ENCODE peak calls at places on chromosomes 16 and 17, in five cellular contexts. One of them, this sample, is unnamed.

GRCh38 chr17:7383742-7384488 is 3.0 kb downstream of the TNK1 start:
- DNase-seq in OCI-LY7: peak; percentile 72
- DNase-seq in ascending aorta: no peak
- DNase-seq in thoracic aorta: no peak
- DNase-seq in fibroblast of mammary gland: no peak
- DNase-seq in this sample: no peak

GRCh38 chr17:31425646-31426045 is 34.2 kb downstream of the RAB11FIP4 start:
- DNase-seq in ascending aorta: no peak
- DNase-seq in fibroblast of mammary gland: no peak
- DNase-seq in thoracic aorta: no peak
- DNase-seq in OCI-LY7: no peak
- DNase-seq in this sample: no peak

GRCh38 chr16:81808933-81809480 is 29.9 kb downstream of the PLCG2 start:
- DNase-seq in ascending aorta: no peak
- DNase-seq in thoracic aorta: no peak
- DNase-seq in fibroblast of mammary gland: no peak
- DNase-seq in OCI-LY7: peak; percentile 95
- DNase-seq in this sample: no peak

GRCh38 chr16:16141141-16141540 is 82.2 kb downstream of the ABCC6 start:
- DNase-seq in ascending aorta: no peak
- DNase-seq in OCI-LY7: no peak
- DNase-seq in thoracic aorta: no peak
- DNase-seq in fibroblast of mammary gland: no peak
- DNase-seq in this sample: no peak

GRCh38 chr17:63542942-63543821 is 7.1 kb upstream of the DCAF7 start:
- DNase-seq in OCI-LY7: no peak
- DNase-seq in fibroblast of mammary gland: no peak
- DNase-seq in ascending aorta: peak; percentile 46
- DNase-seq in thoracic aorta: no peak
- DNase-seq in this sample: no peak

GRCh38 chr17:39173539-39174274 is 7.7 kb upstream of the ARL5C start:
- DNase-seq in ascending aorta: no peak
- DNase-seq in fibroblast of mammary gland: no peak
- DNase-seq in thoracic aorta: no peak
- DNase-seq in OCI-LY7: no peak
- DNase-seq in this sample: no peak

GRCh38 chr17:8288336-8289102 is at the start of gene RANGRF:
- DNase-seq in thoracic aorta: peak; percentile 57
- DNase-seq in OCI-LY7: peak; percentile 90
- DNase-seq in ascending aorta: peak; percentile 93
- DNase-seq in fibroblast of mammary gland: peak; percentile 79
- DNase-seq in this sample: peak; percentile 77

GRCh38 chr16:23508589-23509440 is 1.5 kb downstream of the GGA2 start:
- DNase-seq in fibroblast of mammary gland: peak; percentile 24
- DNase-seq in ascending aorta: no peak
- DNase-seq in thoracic aorta: no peak
- DNase-seq in OCI-LY7: peak; percentile 47
- DNase-seq in this sample: no peak

GRCh38 chr16:27692576-27692975 is 142.6 kb downstream of the KATNIP start:
- DNase-seq in ascending aorta: peak; percentile 37
- DNase-seq in OCI-LY7: no peak
- DNase-seq in fibroblast of mammary gland: no peak
- DNase-seq in thoracic aorta: no peak
- DNase-seq in this sample: no peak

GRCh38 chr16:68083861-68084503 is 1.2 kb upstream of the NFATC3 start:
- DNase-seq in thoracic aorta: no peak
- DNase-seq in ascending aorta: no peak
- DNase-seq in OCI-LY7: no peak
- DNase-seq in fibroblast of mammary gland: peak; percentile 46
- DNase-seq in this sample: no peak

GRCh38 chr16:46996952-46997458 is 23.5 kb upstream of the DNAJA2 start:
- DNase-seq in OCI-LY7: no peak
- DNase-seq in fibroblast of mammary gland: no peak
- DNase-seq in thoracic aorta: no peak
- DNase-seq in ascending aorta: no peak
- DNase-seq in this sample: no peak

GRCh38 chr17:78343099-78343432 is 16.8 kb downstream of the SOCS3 start:
- DNase-seq in ascending aorta: peak; percentile 93
- DNase-seq in thoracic aorta: peak; percentile 74
- DNase-seq in OCI-LY7: no peak
- DNase-seq in fibroblast of mammary gland: peak; percentile 90
- DNase-seq in this sample: no peak

GRCh38 chr17:49985310-49985990 is 9.6 kb downstream of the DLX3 start:
- DNase-seq in OCI-LY7: no peak
- DNase-seq in thoracic aorta: no peak
- DNase-seq in ascending aorta: no peak
- DNase-seq in fibroblast of mammary gland: no peak
- DNase-seq in this sample: no peak

GRCh38 chr16:23587726-23588125 is 8.4 kb downstream of the NDUFAB1 start:
- DNase-seq in ascending aorta: no peak
- DNase-seq in OCI-LY7: no peak
- DNase-seq in fibroblast of mammary gland: peak; percentile 88
- DNase-seq in thoracic aorta: no peak
- DNase-seq in this sample: no peak

GRCh38 chr17:82882715-82883446 is 43.1 kb upstream of the ZNF750 start:
- DNase-seq in ascending aorta: no peak
- DNase-seq in thoracic aorta: no peak
- DNase-seq in OCI-LY7: no peak
- DNase-seq in fibroblast of mammary gland: no peak
- DNase-seq in this sample: no peak

GRCh38 chr17:67080804-67081203 is 36.5 kb downstream of the CACNG1 start:
- DNase-seq in OCI-LY7: no peak
- DNase-seq in thoracic aorta: no peak
- DNase-seq in ascending aorta: no peak
- DNase-seq in fibroblast of mammary gland: no peak
- DNase-seq in this sample: no peak

GRCh38 chr16:79618712-79619050 is 18.1 kb upstream of the MAF start:
- DNase-seq in fibroblast of mammary gland: no peak
- DNase-seq in OCI-LY7: no peak
- DNase-seq in ascending aorta: no peak
- DNase-seq in thoracic aorta: no peak
- DNase-seq in this sample: no peak

GRCh38 chr17:50297407-50297865 is 23.2 kb downstream of the TMEM92 start:
- DNase-seq in fibroblast of mammary gland: peak; percentile 66
- DNase-seq in thoracic aorta: peak; percentile 29
- DNase-seq in ascending aorta: peak; percentile 85
- DNase-seq in OCI-LY7: peak; percentile 74
- DNase-seq in this sample: peak; percentile 74

GRCh38 chr17:43442711-43443110 is 41.1 kb upstream of the DHX8 start:
- DNase-seq in thoracic aorta: no peak
- DNase-seq in fibroblast of mammary gland: peak; percentile 81
- DNase-seq in ascending aorta: no peak
- DNase-seq in OCI-LY7: no peak
- DNase-seq in this sample: no peak

GRCh38 chr17:1931759-1932579 is 93.2 kb downstream of the RTN4RL1 start:
- DNase-seq in fibroblast of mammary gland: peak; percentile 23
- DNase-seq in thoracic aorta: no peak
- DNase-seq in ascending aorta: no peak
- DNase-seq in OCI-LY7: no peak
- DNase-seq in this sample: no peak

GRCh38 chr16:80056334-80056733 is 455.8 kb upstream of the MAF start:
- DNase-seq in thoracic aorta: no peak
- DNase-seq in OCI-LY7: no peak
- DNase-seq in fibroblast of mammary gland: no peak
- DNase-seq in ascending aorta: peak; percentile 62
- DNase-seq in this sample: no peak

GRCh38 chr16:14627088-14627487 is 3.0 kb downstream of the PARN start:
- DNase-seq in fibroblast of mammary gland: no peak
- DNase-seq in thoracic aorta: no peak
- DNase-seq in OCI-LY7: no peak
- DNase-seq in ascending aorta: no peak
- DNase-seq in this sample: no peak

GRCh38 chr16:13343981-13344380 is 442.6 kb downstream of the SHISA9 start:
- DNase-seq in fibroblast of mammary gland: peak; percentile 4
- DNase-seq in ascending aorta: no peak
- DNase-seq in OCI-LY7: no peak
- DNase-seq in thoracic aorta: no peak
- DNase-seq in this sample: no peak

GRCh38 chr16:72666267-72666666 is 381.7 kb downstream of the ZFHX3 start:
- DNase-seq in ascending aorta: no peak
- DNase-seq in fibroblast of mammary gland: peak; percentile 7
- DNase-seq in thoracic aorta: no peak
- DNase-seq in OCI-LY7: peak; percentile 33
- DNase-seq in this sample: no peak

GRCh38 chr17:71441098-71441497 is 679.7 kb upstream of the SOX9 start:
- DNase-seq in thoracic aorta: no peak
- DNase-seq in fibroblast of mammary gland: peak; percentile 91
- DNase-seq in OCI-LY7: no peak
- DNase-seq in ascending aorta: no peak
- DNase-seq in this sample: no peak

GRCh38 chr17:37818689-37819088 is 73.8 kb upstream of the HNF1B start:
- DNase-seq in fibroblast of mammary gland: peak; percentile 49
- DNase-seq in OCI-LY7: no peak
- DNase-seq in ascending aorta: no peak
- DNase-seq in thoracic aorta: no peak
- DNase-seq in this sample: no peak

GRCh38 chr17:80852476-80853015 is 139.1 kb upstream of the CHMP6 start:
- DNase-seq in OCI-LY7: no peak
- DNase-seq in ascending aorta: no peak
- DNase-seq in thoracic aorta: no peak
- DNase-seq in fibroblast of mammary gland: no peak
- DNase-seq in this sample: no peak

GRCh38 chr17:42054101-42054500 is 3.7 kb upstream of the C17orf113 start:
- DNase-seq in ascending aorta: no peak
- DNase-seq in thoracic aorta: no peak
- DNase-seq in OCI-LY7: no peak
- DNase-seq in fibroblast of mammary gland: no peak
- DNase-seq in this sample: no peak

GRCh38 chr17:80864751-80865150 is 126.9 kb upstream of the CHMP6 start:
- DNase-seq in fibroblast of mammary gland: no peak
- DNase-seq in ascending aorta: no peak
- DNase-seq in OCI-LY7: no peak
- DNase-seq in thoracic aorta: no peak
- DNase-seq in this sample: no peak

GRCh38 chr17:7914771-7915610 is 1.1 kb downstream of the RNF227 start:
- DNase-seq in fibroblast of mammary gland: peak; percentile 78
- DNase-seq in ascending aorta: peak; percentile 71
- DNase-seq in OCI-LY7: no peak
- DNase-seq in thoracic aorta: no peak
- DNase-seq in this sample: no peak

GRCh38 chr16:73037331-73037745 is 10.6 kb downstream of the ZFHX3 start:
- DNase-seq in ascending aorta: no peak
- DNase-seq in OCI-LY7: no peak
- DNase-seq in thoracic aorta: no peak
- DNase-seq in fibroblast of mammary gland: no peak
- DNase-seq in this sample: no peak

GRCh38 chr16:84508502-84508901 is 4.0 kb upstream of the MEAK7 start:
- DNase-seq in OCI-LY7: peak; percentile 32
- DNase-seq in fibroblast of mammary gland: no peak
- DNase-seq in thoracic aorta: no peak
- DNase-seq in ascending aorta: no peak
- DNase-seq in this sample: no peak

GRCh38 chr16:78099372-78100161 is at the start of gene WWOX:
- DNase-seq in fibroblast of mammary gland: peak; percentile 96
- DNase-seq in OCI-LY7: peak; percentile 98
- DNase-seq in ascending aorta: peak; percentile 99
- DNase-seq in thoracic aorta: peak; percentile 90
- DNase-seq in this sample: peak; percentile 69
- TF ChIP-seq CTCF in fibroblast of mammary gland: peak; percentile 59
- TF ChIP-seq CTCF in OCI-LY7: peak; percentile 90
- TF ChIP-seq CTCF in ascending aorta: peak; percentile 94
- TF ChIP-seq CTCF in thoracic aorta: peak; percentile 70
- TF ChIP-seq CTCF in this sample: peak; percentile 28

GRCh38 chr17:47745037-47745380 is 12.0 kb downstream of the TBX21 start:
- DNase-seq in ascending aorta: no peak
- DNase-seq in fibroblast of mammary gland: no peak
- DNase-seq in thoracic aorta: no peak
- DNase-seq in OCI-LY7: no peak
- DNase-seq in this sample: no peak
- TF ChIP-seq CTCF in ascending aorta: no peak
- TF ChIP-seq CTCF in fibroblast of mammary gland: no peak
- TF ChIP-seq CTCF in thoracic aorta: no peak
- TF ChIP-seq CTCF in OCI-LY7: no peak
- TF ChIP-seq CTCF in this sample: no peak

DNA sequence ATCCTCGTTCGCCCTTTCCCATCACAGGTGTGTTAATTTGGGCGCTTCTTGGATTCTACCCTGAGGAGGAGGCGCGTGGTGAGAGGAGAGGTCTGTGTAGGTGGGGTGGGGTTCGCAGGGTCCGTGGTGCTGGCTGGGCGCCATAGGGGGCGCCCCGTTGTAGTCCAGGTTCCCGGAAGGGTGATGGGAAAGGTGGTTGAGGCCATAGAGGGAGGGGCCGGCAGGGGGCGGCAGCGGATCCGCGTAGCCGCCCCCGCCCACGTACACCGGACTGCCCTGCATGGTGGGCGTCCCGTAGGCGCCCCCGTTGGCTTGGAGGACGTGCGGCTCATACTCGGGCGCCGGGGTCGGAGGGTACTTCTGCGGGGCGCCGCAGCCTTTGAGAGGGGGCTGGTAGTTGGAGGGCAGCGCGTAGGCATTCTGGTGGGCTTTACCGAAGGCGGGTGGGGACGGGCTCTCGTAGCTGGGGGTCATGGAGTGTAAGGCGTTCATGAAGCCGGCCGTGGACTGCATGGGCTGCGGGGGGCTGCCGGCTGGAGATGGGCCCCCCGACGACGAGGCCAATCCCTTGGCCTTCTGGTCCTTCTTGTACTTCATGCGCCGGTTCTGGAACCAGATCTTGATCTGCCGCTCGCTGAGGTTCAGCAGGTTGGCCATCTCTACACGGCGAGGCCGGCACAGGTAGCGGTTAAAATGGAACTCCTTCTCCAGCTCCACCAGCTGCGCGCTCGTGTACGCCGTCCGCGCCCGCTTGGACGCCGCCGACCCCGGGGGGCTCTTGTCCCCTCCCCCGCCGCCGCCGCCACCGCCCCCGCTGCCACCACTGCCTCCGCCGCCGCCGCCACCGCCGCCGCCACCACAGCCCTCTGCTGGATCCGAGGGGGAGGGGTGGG is 5.7 kb upstream of the HOXB2 start:
- DNase-seq in fibroblast of mammary gland: no peak
- DNase-seq in ascending aorta: peak; percentile 56
- DNase-seq in thoracic aorta: no peak
- DNase-seq in OCI-LY7: no peak
- DNase-seq in this sample: no peak
- TF ChIP-seq CTCF in fibroblast of mammary gland: no peak
- TF ChIP-seq CTCF in ascending aorta: no peak
- TF ChIP-seq CTCF in thoracic aorta: no peak
- TF ChIP-seq CTCF in OCI-LY7: no peak
- TF ChIP-seq CTCF in this sample: no peak

GRCh38 chr17:14067347-14067746 is 2.0 kb upstream of the COX10 start:
- DNase-seq in OCI-LY7: no peak
- DNase-seq in ascending aorta: no peak
- DNase-seq in fibroblast of mammary gland: no peak
- DNase-seq in thoracic aorta: no peak
- DNase-seq in this sample: no peak

GRCh38 chr17:14057591-14057990 is 11.7 kb upstream of the COX10 start:
- DNase-seq in fibroblast of mammary gland: no peak
- DNase-seq in ascending aorta: no peak
- DNase-seq in thoracic aorta: no peak
- DNase-seq in OCI-LY7: no peak
- DNase-seq in this sample: no peak

GRCh38 chr17:14058051-14058450 is 11.3 kb upstream of the COX10 start:
- DNase-seq in ascending aorta: no peak
- DNase-seq in thoracic aorta: no peak
- DNase-seq in fibroblast of mammary gland: peak; percentile 9
- DNase-seq in OCI-LY7: no peak
- DNase-seq in this sample: no peak

GRCh38 chr17:14060706-14061105 is 8.6 kb upstream of the COX10 start:
- DNase-seq in OCI-LY7: no peak
- DNase-seq in thoracic aorta: no peak
- DNase-seq in fibroblast of mammary gland: no peak
- DNase-seq in ascending aorta: no peak
- DNase-seq in this sample: no peak

GRCh38 chr17:14061666-14062560 is 7.4 kb upstream of the COX10 start:
- DNase-seq in thoracic aorta: no peak
- DNase-seq in fibroblast of mammary gland: peak; percentile 80
- DNase-seq in ascending aorta: peak; percentile 73
- DNase-seq in OCI-LY7: no peak
- DNase-seq in this sample: no peak
- TF ChIP-seq CTCF in thoracic aorta: peak; percentile 33
- TF ChIP-seq CTCF in fibroblast of mammary gland: peak; percentile 19
- TF ChIP-seq CTCF in ascending aorta: no peak
- TF ChIP-seq CTCF in OCI-LY7: no peak
- TF ChIP-seq CTCF in this sample: no peak

This sample was measured in omental fat pad.